ENCODE peak calls at places on chromosomes 11 and 22, in nine cellular contexts. O, R, B, N, Z, X, M, L and S are unnamed samples.
A peak's percentile ranks its signal among the peaks of the same experiment; 100 is the strongest.

GRCh38 chr11:76642341-76642740 is 28.2 kb downstream of the LRRC32 start:
- DNase-seq in L (no peak), Z (no peak), X (no peak), N (no peak), M (no peak), O (no peak), R (no peak), B (no peak), S (no peak)

GRCh38 chr22:37782340-37783168 is 25.2 kb upstream of the GCAT start:
- DNase-seq in X (peak; percentile 73), L (no peak), M (no peak), N (no peak), B (no peak), R (no peak), O (peak; percentile 62), Z (no peak), S (no peak)

GRCh38 chr11:64284962-64285884 is at the start of gene GPR137:
- DNase-seq in O (peak; percentile 100), Z (no peak), B (no peak), X (no peak), N (peak; percentile 73), R (peak; percentile 89), L (peak; percentile 89), M (peak; percentile 89), S (no peak)

GRCh38 chr11:131495417-131495816 is 125.0 kb downstream of the NTM start:
- DNase-seq in X (no peak), B (no peak), O (no peak), L (peak; percentile 76), Z (no peak), M (peak; percentile 18), N (peak; percentile 24), R (peak; percentile 72), S (no peak)

GRCh38 chr11:77084581-77085191 is 17.9 kb downstream of the CAPN5 start:
- DNase-seq in N (no peak), X (no peak), L (peak; percentile 15), B (no peak), R (peak; percentile 30), O (peak; percentile 32), M (no peak), Z (no peak), S (no peak)

GRCh38 chr11:115645631-115646271 is 141.5 kb upstream of the CADM1 start:
- DNase-seq in Z (no peak), B (no peak), L (peak; percentile 68), X (no peak), N (no peak), R (no peak), M (peak; percentile 72), O (peak; percentile 93), S (no peak)

GRCh38 chr11:85769758-85770157 is 41.2 kb downstream of the SYTL2 start:
- DNase-seq in B (no peak), O (no peak), Z (no peak), R (no peak), X (no peak), L (no peak), N (no peak), M (no peak), S (no peak)

GRCh38 chr11:68750988-68751325 is 363 bp downstream of the TESMIN start:
- DNase-seq in O (no peak), X (no peak), N (no peak), L (no peak), M (no peak), B (no peak), Z (no peak), R (no peak), S (no peak)

GRCh38 chr11:12008790-12009616 is 577 bp upstream of the DKK3 start:
- DNase-seq in N (peak; percentile 67), X (no peak), B (no peak), L (peak; percentile 81), O (peak; percentile 98), M (peak; percentile 50), Z (no peak), R (peak; percentile 22), S (no peak)

GRCh38 chr11:114298701-114299090 is 2.5 kb downstream of the NNMT start:
- DNase-seq in O (no peak), L (no peak), N (no peak), M (no peak), B (no peak), Z (no peak), R (no peak), X (no peak), S (no peak)

GRCh38 chr11:122756417-122756816 is 81.9 kb upstream of the CRTAM start:
- DNase-seq in O (no peak), Z (no peak), R (no peak), L (peak; percentile 59), M (peak; percentile 22), B (no peak), N (no peak), X (no peak), S (no peak)

GRCh38 chr11:61509058-61510029 is 795 bp downstream of the LRRC10B start:
- DNase-seq in B (peak; percentile 21), O (peak; percentile 94), M (peak; percentile 38), Z (peak; percentile 18), R (peak; percentile 74), L (peak; percentile 80), X (peak; percentile 33), N (peak; percentile 71), S (no peak)
- H3K4me3 ChIP-seq in B (peak overlapping the region; percentile 35), O (peak overlapping the region; percentile 45), M (peak overlapping the region; percentile 10), Z (no peak overlapping the region), R (no peak overlapping the region), L (peak overlapping the region; percentile 51), X (no peak overlapping the region), N (peak overlapping the region; percentile 26), S (peak overlapping the region; percentile 18)

GRCh38 chr22:17235861-17236260 is 16.6 kb upstream of the ADA2 start:
- DNase-seq in X (no peak), L (no peak), R (no peak), M (no peak), N (no peak), Z (no peak), B (no peak), O (no peak), S (no peak)

GRCh38 chr22:17239156-17239701 is 20.0 kb upstream of the ADA2 start:
- DNase-seq in B (no peak), X (no peak), N (no peak), L (no peak), R (no peak), M (no peak), Z (no peak), O (no peak), S (no peak)

GRCh38 chr22:17235149-17235655 is 16.0 kb upstream of the ADA2 start:
- DNase-seq in R (no peak), L (no peak), Z (no peak), B (no peak), O (peak; percentile 58), X (no peak), N (no peak), M (no peak), S (peak; percentile 91)

GRCh38 chr22:17234144-17234623 is 14.9 kb upstream of the ADA2 start:
- DNase-seq in B (no peak), N (peak; percentile 17), M (no peak), Z (no peak), L (no peak), X (peak; percentile 21), R (no peak), O (peak; percentile 88), S (peak; percentile 92)

GRCh38 chr22:17237031-17237668 is 17.9 kb upstream of the ADA2 start:
- DNase-seq in B (no peak), X (no peak), N (no peak), L (no peak), M (no peak), Z (no peak), R (no peak), O (no peak), S (no peak)
- H3K4me3 ChIP-seq in B (no peak overlapping the region), X (no peak overlapping the region), N (no peak overlapping the region), L (no peak overlapping the region), M (no peak overlapping the region), Z (no peak overlapping the region), R (no peak overlapping the region), O (no peak overlapping the region), S (no peak overlapping the region)

GRCh38 chr11:67615455-67616430 is 9.0 kb downstream of the NDUFV1 start:
- DNase-seq in R (peak; percentile 64), B (no peak), M (no peak), X (no peak), Z (no peak), N (peak; percentile 15), O (peak; percentile 89), L (peak; percentile 67), S (no peak)

GRCh38 chr11:67614730-67615454 is 8.2 kb downstream of the NDUFV1 start:
- DNase-seq in Z (no peak), R (no peak), M (no peak), B (no peak), N (no peak), L (no peak), O (no peak), X (no peak), S (no peak)

GRCh38 chr11:67617243-67617953 is 10.7 kb downstream of the NDUFV1 start:
- DNase-seq in O (no peak), Z (no peak), M (no peak), L (no peak), B (no peak), N (no peak), X (no peak), R (no peak), S (no peak)

GRCh38 chr11:67613960-67614715 is 7.4 kb downstream of the NDUFV1 start:
- DNase-seq in Z (no peak), R (peak; percentile 66), O (peak; percentile 91), L (peak; percentile 71), M (no peak), X (no peak), N (peak; percentile 51), B (no peak), S (no peak)

DNA sequence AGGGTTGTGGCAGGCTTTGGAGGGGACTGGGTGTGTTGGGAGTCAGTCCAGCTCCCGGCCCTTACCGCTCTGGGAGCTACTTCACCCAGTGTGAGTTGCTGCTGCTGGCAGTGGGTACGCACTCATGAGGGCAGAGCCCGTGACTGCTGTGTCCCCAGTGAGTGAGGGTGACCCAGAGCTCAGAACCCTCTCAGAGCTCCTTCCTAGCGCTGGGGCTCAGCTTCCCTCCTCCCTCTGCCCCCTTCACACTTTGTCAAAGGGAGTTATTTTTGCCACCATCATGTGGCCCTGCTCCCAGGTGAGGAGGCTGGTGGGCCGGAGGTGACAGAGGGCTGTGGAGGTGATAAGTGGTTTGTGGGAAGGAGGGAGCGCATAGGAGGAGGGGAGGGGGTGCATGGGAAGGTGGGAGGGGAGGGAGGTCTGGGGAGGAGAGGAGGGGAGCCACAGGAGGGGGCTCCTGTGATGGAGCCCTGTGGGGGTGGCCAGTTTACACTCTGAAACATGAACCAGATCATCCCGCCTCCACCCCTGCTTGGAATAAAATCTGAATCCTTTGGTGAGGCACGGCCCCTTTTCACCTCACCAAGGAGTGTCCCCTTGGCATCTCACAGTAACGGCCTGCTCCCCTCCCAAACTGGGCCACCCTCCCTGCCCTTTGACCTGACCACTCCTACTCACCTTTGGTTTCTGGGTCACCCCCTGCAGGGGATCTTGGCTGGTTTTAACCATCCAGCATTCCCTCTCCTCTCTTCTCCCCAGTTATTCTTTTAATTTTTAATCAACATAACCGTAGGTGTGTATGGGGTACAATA is 9.9 kb downstream of the NDUFV1 start:
- DNase-seq in M (peak; percentile 4), L (no peak), O (peak; percentile 61), X (no peak), R (no peak), N (no peak), Z (no peak), B (no peak), S (no peak)
- H3K4me3 ChIP-seq in M (no peak overlapping the region), L (no peak overlapping the region), O (no peak overlapping the region), X (no peak overlapping the region), R (no peak overlapping the region), N (no peak overlapping the region), Z (no peak overlapping the region), B (no peak overlapping the region), S (no peak overlapping the region)

GRCh38 chr11:111935331-111936044 is 1.7 kb upstream of the DIXDC1 start:
- DNase-seq in Z (no peak), B (no peak), N (peak; percentile 72), M (no peak), L (no peak), R (no peak), X (no peak), O (no peak), S (no peak)
- H3K4me3 ChIP-seq in Z (no peak overlapping the region), B (no peak overlapping the region), N (no peak overlapping the region), M (no peak overlapping the region), L (no peak overlapping the region), R (no peak overlapping the region), X (no peak overlapping the region), O (no peak overlapping the region), S (no peak overlapping the region)